ENCODE peak calls at places on chromosomes 2 and 18, in four cellular contexts. N is NCI-H2029, F is tibial nerve, Y is T-cell. G is an unnamed sample.
A peak's percentile ranks its signal among the peaks of the same experiment; 100 is the strongest.

GRCh38 chr2:70985283-70985688 is 6.9 kb downstream of the ANKRD53 start:
- DNase-seq in N (no peak), F (no peak), Y (no peak), G (no peak)

GRCh38 chr2:73946215-73946614 is 19.5 kb downstream of the DGUOK start:
- DNase-seq in N (no peak), F (no peak), Y (no peak), G (no peak)

GRCh38 chr18:76824136-76824676 is 1.8 kb downstream of the ZNF236 start:
- DNase-seq in N (no peak), F (no peak), Y (no peak), G (no peak)

GRCh38 chr18:67385455-67385854 is 131.1 kb downstream of the DSEL start:
- DNase-seq in N (no peak), F (no peak), Y (no peak), G (no peak)

GRCh38 chr2:219409619-219410018 is 8.6 kb upstream of the DES start:
- DNase-seq in N (no peak), F (no peak), Y (no peak), G (no peak)

GRCh38 chr18:2846638-2847340 is at the start of gene EMILIN2:
- DNase-seq in N (no peak), F (peak; percentile 61), Y (peak; percentile 43), G (no peak)

GRCh38 chr2:40556739-40557138 is 104.8 kb upstream of the SLC8A1 start:
- DNase-seq in N (no peak), F (no peak), Y (no peak), G (no peak)

GRCh38 chr18:2881088-2881487 is 34.3 kb downstream of the EMILIN2 start:
- DNase-seq in N (no peak), F (no peak), Y (no peak), G (no peak)

GRCh38 chr2:147789287-147789686 is 55.5 kb upstream of the ACVR2A start:
- DNase-seq in N (no peak), F (no peak), Y (no peak), G (no peak)

GRCh38 chr18:12053312-12053711 is 40.3 kb upstream of the ANKRD62 start:
- DNase-seq in N (no peak), F (no peak), Y (no peak), G (no peak)

GRCh38 chr2:159265171-159265576 is 21.3 kb downstream of the WDSUB1 start:
- DNase-seq in N (peak; percentile 35), F (no peak), Y (no peak), G (no peak)

GRCh38 chr18:75801178-75801577 is 373.7 kb upstream of the SMIM21 start:
- DNase-seq in N (no peak), F (no peak), Y (no peak), G (no peak)

GRCh38 chr2:186734957-186735734 is 41.3 kb downstream of the FAM171B start:
- DNase-seq in N (no peak), F (no peak), Y (no peak), G (no peak)

GRCh38 chr18:73366713-73367112 is 498.9 kb upstream of the NETO1 start:
- DNase-seq in N (no peak), F (no peak), Y (no peak), G (no peak)

GRCh38 chr18:7062236-7062635 is 55.4 kb downstream of the LAMA1 start:
- DNase-seq in N (no peak), F (no peak), Y (no peak), G (no peak)

GRCh38 chr2:134911386-134911785 is 7.2 kb upstream of the CCNT2 start:
- DNase-seq in N (no peak), F (no peak), Y (no peak), G (no peak)

GRCh38 chr2:219197388-219197787 is 9.2 kb upstream of the ZFAND2B start:
- DNase-seq in N (no peak), F (no peak), Y (no peak), G (no peak)

GRCh38 chr18:50218432-50219197 is 23.7 kb upstream of the MYO5B start:
- DNase-seq in N (no peak), F (no peak), Y (peak; percentile 28), G (no peak)

GRCh38 chr2:216006164-216006663 is 7.1 kb downstream of the MREG start:
- DNase-seq in N (no peak), F (no peak), Y (peak; percentile 27), G (no peak)

GRCh38 chr2:239826786-239827510 is 198.2 kb downstream of the NDUFA10 start:
- DNase-seq in N (no peak), F (no peak), Y (no peak), G (peak; percentile 57)

GRCh38 chr2:39871291-39871761 is 92.3 kb upstream of the THUMPD2 start:
- DNase-seq in N (no peak), F (no peak), Y (no peak), G (peak; percentile 75)

GRCh38 chr2:239929504-239929903 is 95.6 kb downstream of the NDUFA10 start:
- DNase-seq in N (no peak), F (no peak), Y (no peak), G (no peak)

GRCh38 chr2:37920570-37920969 is 4.5 kb upstream of the RMDN2 start:
- DNase-seq in N (no peak), F (no peak), Y (no peak), G (no peak)

GRCh38 chr2:234679766-234680687 is 183.1 kb upstream of the ARL4C start:
- DNase-seq in N (no peak), F (peak; percentile 57), Y (no peak), G (no peak)

GRCh38 chr2:207960911-207961310 is 64.4 kb downstream of the PLEKHM3 start:
- DNase-seq in N (no peak), F (no peak), Y (no peak), G (no peak)

GRCh38 chr2:206276169-206276927 is 1.9 kb downstream of the ZDBF2 start:
- DNase-seq in N (no peak), F (no peak), Y (no peak), G (peak; percentile 22)

GRCh38 chr18:49704334-49704733 is 109.0 kb downstream of the ACAA2 start:
- DNase-seq in N (no peak), F (no peak), Y (no peak), G (peak; percentile 90)

GRCh38 chr18:32346667-32347066 is 124.0 kb downstream of the GAREM1 start:
- DNase-seq in N (no peak), F (no peak), Y (no peak), G (no peak)

GRCh38 chr2:74109551-74109950 is 38.2 kb downstream of the BOLA3 start:
- DNase-seq in N (no peak), F (no peak), Y (no peak), G (no peak)

GRCh38 chr2:101690547-101691182 is 6.8 kb upstream of the MAP4K4 start:
- DNase-seq in N (no peak), F (no peak), Y (no peak), G (no peak)

GRCh38 chr2:96764253-96764637 is 3.5 kb downstream of the CNNM4 start:
- DNase-seq in N (no peak), F (no peak), Y (no peak), G (peak; percentile 56)

GRCh38 chr2:217099561-217099960 is 239.7 kb upstream of the TNP1 start:
- DNase-seq in N (no peak), F (peak; percentile 23), Y (no peak), G (no peak)

GRCh38 chr18:3554091-3554601 is 104.2 kb downstream of the TGIF1 start:
- DNase-seq in N (no peak), F (no peak), Y (no peak), G (peak; percentile 31)

GRCh38 chr2:230441188-230441897 is 25.3 kb downstream of the SP100 start:
- DNase-seq in N (no peak), F (no peak), Y (peak; percentile 24), G (no peak)

GRCh38 chr2:24492283-24493272 is 1.5 kb downstream of the NCOA1 start:
- DNase-seq in N (no peak), F (no peak), Y (no peak), G (peak; percentile 56)

GRCh38 chr18:59279193-59279592 is 5.9 kb upstream of the RAX start:
- DNase-seq in N (no peak), F (no peak), Y (no peak), G (no peak)

GRCh38 chr2:98004071-98004470 is 8.3 kb upstream of the TMEM131 start:
- DNase-seq in N (no peak), F (no peak), Y (no peak), G (no peak)

G was measured in DMS79 treated with DMSO at 0.1 percent for 48 hours.